ENCODE peak calls at places on chromosomes 3 and 15, in four cellular contexts. H, U, Q and N are unnamed samples.

GRCh38 chr3:197501879-197502620 is 53.7 kb downstream of the BDH1 start:
- DNase-seq in U (peak; percentile 57), H (peak; percentile 78), Q (no peak), N (peak; percentile 78)

GRCh38 chr3:78406396-78406795 is 1361.4 kb downstream of the ROBO1 start:
- DNase-seq in H (no peak), U (no peak), Q (no peak), N (no peak)

GRCh38 chr15:63913786-63914185 is 80.0 kb upstream of the HERC1 start:
- DNase-seq in Q (no peak), H (no peak), U (no peak), N (no peak)

GRCh38 chr3:98817546-98817945 is 54.4 kb downstream of the ST3GAL6 start:
- DNase-seq in H (no peak), Q (peak; percentile 40), U (no peak), N (peak; percentile 31)

GRCh38 chr3:169172535-169172934 is 491.0 kb downstream of the MECOM start:
- DNase-seq in Q (no peak), H (no peak), U (no peak), N (no peak)

GRCh38 chr3:32842531-32842931 is 24.7 kb downstream of the TRIM71 start:
- DNase-seq in Q (no peak), U (peak; percentile 17), H (no peak), N (no peak)

GRCh38 chr3:4748701-4749378 is 230.4 kb upstream of the BHLHE40 start:
- DNase-seq in U (no peak), Q (no peak), H (no peak), N (peak; percentile 78)

GRCh38 chr3:117692416-117692995 is 982.9 kb downstream of the TUSC7 start:
- DNase-seq in Q (no peak), U (no peak), H (no peak), N (no peak)

GRCh38 chr3:115702598-115702997 is 79.3 kb downstream of the GAP43 start:
- DNase-seq in U (no peak), H (no peak), Q (no peak), N (no peak)

GRCh38 chr3:127951276-127951675 is 36.2 kb downstream of the KBTBD12 start:
- DNase-seq in H (no peak), Q (no peak), U (no peak), N (no peak)

GRCh38 chr3:99579965-99580364 is 58.4 kb upstream of the COL8A1 start:
- DNase-seq in H (no peak), U (peak; percentile 7), Q (no peak), N (no peak)

GRCh38 chr3:12753275-12754028 is 5.6 kb downstream of the TMEM40 start:
- DNase-seq in Q (no peak), U (no peak), H (no peak), N (no peak)

GRCh38 chr3:13525827-13526625 is 22.9 kb upstream of the FBLN2 start:
- DNase-seq in U (no peak), H (no peak), Q (no peak), N (no peak)

GRCh38 chr3:107680698-107681097 is 157.9 kb downstream of the BBX start:
- DNase-seq in H (no peak), Q (no peak), U (no peak), N (no peak)

GRCh38 chr3:5731100-5731499 is 543.6 kb downstream of the EDEM1 start:
- DNase-seq in U (no peak), Q (peak; percentile 27), H (no peak), N (no peak)

GRCh38 chr3:117035785-117036184 is 326.2 kb downstream of the TUSC7 start:
- DNase-seq in U (no peak), Q (no peak), H (no peak), N (no peak)

GRCh38 chr15:76335129-76335850 is 1.3 kb upstream of the ISL2 start:
- DNase-seq in U (no peak), H (peak; percentile 73), Q (no peak), N (no peak)

GRCh38 chr3:180930526-180930925 is 18.1 kb downstream of the FXR1 start:
- DNase-seq in U (no peak), H (no peak), Q (no peak), N (no peak)

GRCh38 chr3:18419232-18419631 is 5.9 kb downstream of the SATB1 start:
- DNase-seq in Q (no peak), U (no peak), H (no peak), N (no peak)

GRCh38 chr15:69478259-69478687 is 25.7 kb downstream of the RPLP1 start:
- DNase-seq in U (no peak), H (peak; percentile 86), Q (peak; percentile 75), N (peak; percentile 35)

GRCh38 chr3:66437341-66437929 is 63.4 kb downstream of the LRIG1 start:
- DNase-seq in Q (no peak), H (no peak), U (no peak), N (no peak)

GRCh38 chr3:16658004-16658932 is 53.0 kb upstream of the DAZL start:
- DNase-seq in Q (peak; percentile 24), H (no peak), U (no peak), N (no peak)

GRCh38 chr15:73727330-73728018 is 25.7 kb downstream of the INSYN1 start:
- DNase-seq in H (no peak), Q (no peak), U (no peak), N (no peak)

GRCh38 chr3:67516496-67516895 is 137.9 kb downstream of the SUCLG2 start:
- DNase-seq in H (no peak), U (no peak), Q (no peak), N (no peak)

GRCh38 chr3:124565551-124565950 is 164.7 kb upstream of the UMPS start:
- DNase-seq in H (no peak), U (no peak), Q (no peak), N (no peak)

GRCh38 chr15:63430766-63431451 is 49.3 kb upstream of the CA12 start:
- DNase-seq in H (no peak), Q (no peak), U (no peak), N (no peak)

GRCh38 chr3:128343287-128344045 is 123.2 kb downstream of the DNAJB8 start:
- DNase-seq in H (no peak), Q (peak; percentile 76), U (no peak), N (peak; percentile 90)

GRCh38 chr15:89770041-89770440 is 6.1 kb upstream of the MESP2 start:
- DNase-seq in U (no peak), Q (no peak), H (no peak), N (no peak)

GRCh38 chr3:43286886-43287301 is 554 bp downstream of the SNRK start:
- DNase-seq in H (peak; percentile 50), U (no peak), Q (no peak), N (no peak)

GRCh38 chr3:171459942-171460225 is 321 bp downstream of the TNIK start:
- DNase-seq in U (no peak), Q (no peak), H (peak; percentile 58), N (no peak)

GRCh38 chr3:171461087-171461917 is 1.1 kb upstream of the TNIK start:
- DNase-seq in U (no peak), H (peak; percentile 75), Q (no peak), N (no peak)

GRCh38 chr3:171459130-171459941 is 869 bp downstream of the TNIK start:
- DNase-seq in U (no peak), H (peak; percentile 70), Q (peak; percentile 27), N (no peak)

GRCh38 chr3:171458857-171459129 is 1.4 kb downstream of the TNIK start:
- DNase-seq in U (no peak), Q (no peak), H (peak; percentile 55), N (no peak)

DNA sequence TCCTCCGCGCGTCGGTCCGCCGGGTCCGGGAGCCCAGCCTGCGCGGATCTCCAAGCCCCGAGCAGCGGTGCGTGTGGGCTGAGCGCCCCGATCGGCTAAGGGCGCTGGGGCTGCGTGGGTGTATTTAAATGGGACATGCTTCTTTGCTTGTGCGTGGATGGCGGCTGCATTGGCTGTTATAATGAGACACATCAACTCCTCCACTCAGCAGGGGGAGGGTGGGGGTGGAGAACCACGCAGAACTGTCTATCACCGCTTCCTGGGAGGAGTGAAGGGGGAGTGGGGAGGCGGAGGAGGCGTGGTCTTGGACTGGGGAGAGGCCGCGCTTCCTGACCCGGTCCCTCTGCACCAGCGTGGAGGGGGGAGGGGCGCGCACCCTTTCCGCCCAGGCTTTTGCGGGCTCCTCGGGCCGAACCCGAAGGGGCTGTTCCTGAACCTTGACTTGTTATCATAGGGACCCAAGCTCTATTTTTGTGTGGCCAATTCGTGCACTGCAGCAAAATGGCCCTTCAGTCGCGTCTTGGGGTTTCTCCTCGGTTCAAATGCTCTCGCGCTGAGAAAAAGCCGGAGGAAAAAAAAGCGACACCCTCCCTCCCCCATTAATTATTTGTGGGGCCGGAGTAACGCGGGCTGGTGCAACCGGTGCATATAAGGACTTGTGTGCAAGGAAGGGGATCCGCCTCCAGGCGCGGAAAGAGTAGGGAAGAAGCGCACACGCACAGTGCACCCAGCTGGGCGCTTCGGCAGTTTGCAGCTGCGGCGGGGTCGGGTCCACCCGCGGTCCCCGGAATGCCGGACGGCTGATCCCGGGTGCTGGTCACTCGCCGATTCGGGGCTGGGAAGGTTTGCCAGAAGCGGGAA is at the start of gene TNIK:
- DNase-seq in Q (peak; percentile 96), U (peak; percentile 95), H (peak; percentile 85), N (peak; percentile 15)
- TF ChIP-seq POLR2A in Q (peak; percentile 75), U (peak; percentile 91), H (peak; percentile 44), N (no peak)

DNA sequence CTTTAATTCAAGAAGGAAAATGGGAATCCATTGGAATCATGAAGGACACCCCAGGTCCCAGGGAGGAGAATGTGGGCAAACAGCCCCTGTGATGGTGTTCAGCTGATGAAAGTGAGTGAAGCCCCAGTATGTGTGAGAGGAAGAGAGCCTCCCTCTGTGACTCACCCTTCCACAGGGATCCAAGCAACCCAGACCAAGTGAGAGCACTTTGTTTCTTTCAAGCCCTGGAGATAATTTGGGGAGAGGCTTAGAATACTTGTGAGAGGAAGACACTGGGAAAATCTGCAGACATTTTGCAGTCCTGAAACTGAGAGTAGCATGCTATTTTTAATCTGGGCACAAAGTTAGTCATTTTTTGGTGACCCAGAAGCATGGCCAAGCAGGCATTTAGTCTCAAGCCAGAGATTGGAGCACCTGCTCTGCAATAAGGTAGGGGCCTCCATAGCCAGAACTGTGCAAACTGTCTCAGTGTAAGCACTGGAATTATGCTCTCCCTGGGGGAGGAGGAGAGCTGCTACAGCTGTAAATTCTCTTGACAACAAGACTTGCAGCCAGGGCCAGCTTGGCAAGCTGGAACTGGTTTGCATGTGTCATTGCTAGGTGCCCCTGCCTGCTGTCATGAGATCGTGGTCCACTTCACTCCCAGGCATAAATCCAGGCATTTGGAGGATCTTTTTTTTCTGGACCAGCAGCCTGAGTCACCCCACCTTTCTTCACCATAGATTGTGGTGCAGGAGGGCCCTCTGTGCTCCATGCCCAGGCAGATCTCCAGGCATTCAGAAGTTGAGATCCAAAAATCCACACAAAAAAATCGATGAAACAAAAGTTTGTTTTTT is 537.8 kb upstream of the DPPA4 start:
- DNase-seq in U (no peak), H (no peak), Q (no peak), N (no peak)
- TF ChIP-seq CREB1 in U (no peak), H (no peak), Q (no peak), N (no peak)

GRCh38 chr3:37862219-37862711 is 585 bp downstream of the CTDSPL start:
- DNase-seq in Q (peak; percentile 78), H (peak; percentile 67), U (no peak), N (no peak)
- TF ChIP-seq POLR2A in Q (no peak), H (no peak), U (no peak), N (no peak)

GRCh38 chr3:122067214-122067550 is 12.0 kb downstream of the CD86 start:
- DNase-seq in H (no peak), Q (no peak), U (no peak), N (no peak)

GRCh38 chr3:122063908-122064307 is 8.7 kb downstream of the CD86 start:
- DNase-seq in Q (no peak), U (no peak), H (no peak), N (no peak)

GRCh38 chr3:122064318-122064717 is 9.2 kb downstream of the CD86 start:
- DNase-seq in Q (no peak), U (no peak), H (no peak), N (no peak)

GRCh38 chr3:122067588-122068240 is 12.6 kb downstream of the CD86 start:
- DNase-seq in Q (no peak), H (no peak), U (no peak), N (no peak)

GRCh38 chr3:122066331-122067213 is 11.4 kb downstream of the CD86 start:
- DNase-seq in H (no peak), Q (no peak), U (no peak), N (no peak)
- TF ChIP-seq CREB1 in H (no peak), Q (no peak), U (no peak), N (no peak)